ENCODE peak calls at places on chromosomes 16 and 17, in ten cellular contexts. One of them, this sample, is unnamed.

GRCh38 chr16:31202402-31203385 is at the start of gene PYCARD:
- DNase-seq in effector CD4-positive, alpha-beta T cell: no peak
- DNase-seq in WTC11: peak
- DNase-seq in NCI-H1092: no peak
- DNase-seq in AG04449: no peak
- DNase-seq in CD4-positive, CD25-positive, alpha-beta regulatory T cell: peak
- DNase-seq in natural killer cell: peak
- DNase-seq in HEK293T: no peak
- DNase-seq in activated gamma-delta T cell treated with Interleukin-2 at 50 U/mL for 16 hours: no peak
- DNase-seq in Calu3: peak
- DNase-seq in this sample: no peak

GRCh38 chr17:66578781-66579489 is 256.0 kb upstream of the CACNG5 start:
- DNase-seq in effector CD4-positive, alpha-beta T cell: no peak
- DNase-seq in WTC11: no peak
- DNase-seq in NCI-H1092: no peak
- DNase-seq in AG04449: no peak
- DNase-seq in CD4-positive, CD25-positive, alpha-beta regulatory T cell: no peak
- DNase-seq in natural killer cell: no peak
- DNase-seq in HEK293T: no peak
- DNase-seq in activated gamma-delta T cell treated with Interleukin-2 at 50 U/mL for 16 hours: no peak
- DNase-seq in Calu3: no peak
- DNase-seq in this sample: no peak

GRCh38 chr17:81961087-81961514 is at the start of gene NOTUM:
- DNase-seq in effector CD4-positive, alpha-beta T cell: no peak
- DNase-seq in WTC11: peak
- DNase-seq in NCI-H1092: no peak
- DNase-seq in AG04449: no peak
- DNase-seq in CD4-positive, CD25-positive, alpha-beta regulatory T cell: no peak
- DNase-seq in natural killer cell: no peak
- DNase-seq in HEK293T: peak
- DNase-seq in activated gamma-delta T cell treated with Interleukin-2 at 50 U/mL for 16 hours: no peak
- DNase-seq in Calu3: no peak
- DNase-seq in this sample: no peak

GRCh38 chr17:79085921-79086551 is 11.4 kb downstream of the ENGASE start:
- DNase-seq in effector CD4-positive, alpha-beta T cell: no peak
- DNase-seq in WTC11: no peak
- DNase-seq in NCI-H1092: no peak
- DNase-seq in AG04449: no peak
- DNase-seq in CD4-positive, CD25-positive, alpha-beta regulatory T cell: no peak
- DNase-seq in natural killer cell: no peak
- DNase-seq in HEK293T: no peak
- DNase-seq in activated gamma-delta T cell treated with Interleukin-2 at 50 U/mL for 16 hours: no peak
- DNase-seq in Calu3: no peak
- DNase-seq in this sample: no peak

GRCh38 chr17:29559640-29560039 is 7.2 kb downstream of the ABHD15 start:
- DNase-seq in effector CD4-positive, alpha-beta T cell: no peak
- DNase-seq in WTC11: no peak
- DNase-seq in NCI-H1092: no peak
- DNase-seq in AG04449: no peak
- DNase-seq in CD4-positive, CD25-positive, alpha-beta regulatory T cell: no peak
- DNase-seq in natural killer cell: no peak
- DNase-seq in HEK293T: no peak
- DNase-seq in activated gamma-delta T cell treated with Interleukin-2 at 50 U/mL for 16 hours: no peak
- DNase-seq in Calu3: no peak
- DNase-seq in this sample: no peak

GRCh38 chr17:933168-934083 is 46.1 kb downstream of the NXN start:
- DNase-seq in effector CD4-positive, alpha-beta T cell: no peak
- DNase-seq in WTC11: no peak
- DNase-seq in NCI-H1092: no peak
- DNase-seq in AG04449: peak
- DNase-seq in CD4-positive, CD25-positive, alpha-beta regulatory T cell: no peak
- DNase-seq in natural killer cell: no peak
- DNase-seq in HEK293T: peak
- DNase-seq in activated gamma-delta T cell treated with Interleukin-2 at 50 U/mL for 16 hours: no peak
- DNase-seq in Calu3: peak
- DNase-seq in this sample: peak

GRCh38 chr16:19520861-19521331 is 1.0 kb downstream of the GDE1 start:
- DNase-seq in effector CD4-positive, alpha-beta T cell: no peak
- DNase-seq in WTC11: no peak
- DNase-seq in NCI-H1092: no peak
- DNase-seq in AG04449: no peak
- DNase-seq in CD4-positive, CD25-positive, alpha-beta regulatory T cell: peak
- DNase-seq in natural killer cell: no peak
- DNase-seq in HEK293T: peak
- DNase-seq in activated gamma-delta T cell treated with Interleukin-2 at 50 U/mL for 16 hours: peak
- DNase-seq in Calu3: peak
- DNase-seq in this sample: no peak

GRCh38 chr17:68740555-68741447 is 139.6 kb upstream of the FAM20A start:
- DNase-seq in effector CD4-positive, alpha-beta T cell: no peak
- DNase-seq in WTC11: no peak
- DNase-seq in NCI-H1092: no peak
- DNase-seq in AG04449: no peak
- DNase-seq in CD4-positive, CD25-positive, alpha-beta regulatory T cell: no peak
- DNase-seq in natural killer cell: no peak
- DNase-seq in HEK293T: peak
- DNase-seq in activated gamma-delta T cell treated with Interleukin-2 at 50 U/mL for 16 hours: no peak
- DNase-seq in Calu3: peak
- DNase-seq in this sample: no peak

GRCh38 chr16:49986351-49987124 is 38.5 kb upstream of the CNEP1R1 start:
- DNase-seq in effector CD4-positive, alpha-beta T cell: no peak
- DNase-seq in WTC11: no peak
- DNase-seq in NCI-H1092: peak
- DNase-seq in AG04449: no peak
- DNase-seq in CD4-positive, CD25-positive, alpha-beta regulatory T cell: no peak
- DNase-seq in natural killer cell: no peak
- DNase-seq in HEK293T: no peak
- DNase-seq in activated gamma-delta T cell treated with Interleukin-2 at 50 U/mL for 16 hours: no peak
- DNase-seq in Calu3: peak
- DNase-seq in this sample: peak

GRCh38 chr17:16926591-16927451 is 45.1 kb downstream of the TNFRSF13B start:
- DNase-seq in effector CD4-positive, alpha-beta T cell: no peak
- DNase-seq in WTC11: peak
- DNase-seq in NCI-H1092: no peak
- DNase-seq in AG04449: no peak
- DNase-seq in CD4-positive, CD25-positive, alpha-beta regulatory T cell: no peak
- DNase-seq in natural killer cell: no peak
- DNase-seq in HEK293T: no peak
- DNase-seq in activated gamma-delta T cell treated with Interleukin-2 at 50 U/mL for 16 hours: no peak
- DNase-seq in Calu3: no peak
- DNase-seq in this sample: no peak

GRCh38 chr16:87790278-87791023 is 24.7 kb upstream of the KLHDC4 start:
- DNase-seq in effector CD4-positive, alpha-beta T cell: no peak
- DNase-seq in WTC11: no peak
- DNase-seq in NCI-H1092: peak
- DNase-seq in AG04449: no peak
- DNase-seq in CD4-positive, CD25-positive, alpha-beta regulatory T cell: no peak
- DNase-seq in natural killer cell: no peak
- DNase-seq in HEK293T: no peak
- DNase-seq in activated gamma-delta T cell treated with Interleukin-2 at 50 U/mL for 16 hours: no peak
- DNase-seq in Calu3: no peak
- DNase-seq in this sample: no peak

GRCh38 chr16:47853635-47854034 is 302.2 kb downstream of the ABCC12 start:
- DNase-seq in effector CD4-positive, alpha-beta T cell: no peak
- DNase-seq in WTC11: no peak
- DNase-seq in NCI-H1092: no peak
- DNase-seq in AG04449: no peak
- DNase-seq in CD4-positive, CD25-positive, alpha-beta regulatory T cell: no peak
- DNase-seq in natural killer cell: no peak
- DNase-seq in HEK293T: no peak
- DNase-seq in activated gamma-delta T cell treated with Interleukin-2 at 50 U/mL for 16 hours: no peak
- DNase-seq in Calu3: no peak
- DNase-seq in this sample: no peak

GRCh38 chr17:59234631-59235030 is 14.3 kb downstream of the GDPD1 start:
- DNase-seq in effector CD4-positive, alpha-beta T cell: no peak
- DNase-seq in WTC11: no peak
- DNase-seq in NCI-H1092: no peak
- DNase-seq in AG04449: no peak
- DNase-seq in CD4-positive, CD25-positive, alpha-beta regulatory T cell: no peak
- DNase-seq in natural killer cell: no peak
- DNase-seq in HEK293T: no peak
- DNase-seq in activated gamma-delta T cell treated with Interleukin-2 at 50 U/mL for 16 hours: no peak
- DNase-seq in Calu3: no peak
- DNase-seq in this sample: no peak

GRCh38 chr16:83933885-83934683 is 19.0 kb upstream of the OSGIN1 start:
- DNase-seq in effector CD4-positive, alpha-beta T cell: no peak
- DNase-seq in WTC11: no peak
- DNase-seq in NCI-H1092: no peak
- DNase-seq in AG04449: peak
- DNase-seq in CD4-positive, CD25-positive, alpha-beta regulatory T cell: no peak
- DNase-seq in natural killer cell: no peak
- DNase-seq in HEK293T: no peak
- DNase-seq in activated gamma-delta T cell treated with Interleukin-2 at 50 U/mL for 16 hours: no peak
- DNase-seq in Calu3: no peak
- DNase-seq in this sample: no peak

GRCh38 chr16:79751785-79752184 is 151.2 kb upstream of the MAF start:
- DNase-seq in effector CD4-positive, alpha-beta T cell: no peak
- DNase-seq in WTC11: no peak
- DNase-seq in NCI-H1092: no peak
- DNase-seq in AG04449: no peak
- DNase-seq in CD4-positive, CD25-positive, alpha-beta regulatory T cell: no peak
- DNase-seq in natural killer cell: no peak
- DNase-seq in HEK293T: no peak
- DNase-seq in activated gamma-delta T cell treated with Interleukin-2 at 50 U/mL for 16 hours: no peak
- DNase-seq in Calu3: no peak
- DNase-seq in this sample: no peak

GRCh38 chr16:83005653-83006160 is 378.9 kb downstream of the CDH13 start:
- DNase-seq in effector CD4-positive, alpha-beta T cell: no peak
- DNase-seq in WTC11: no peak
- DNase-seq in NCI-H1092: no peak
- DNase-seq in AG04449: no peak
- DNase-seq in CD4-positive, CD25-positive, alpha-beta regulatory T cell: no peak
- DNase-seq in natural killer cell: no peak
- DNase-seq in HEK293T: no peak
- DNase-seq in activated gamma-delta T cell treated with Interleukin-2 at 50 U/mL for 16 hours: no peak
- DNase-seq in Calu3: no peak
- DNase-seq in this sample: no peak

GRCh38 chr17:1414001-1414574 is 14.1 kb upstream of the YWHAE start:
- DNase-seq in effector CD4-positive, alpha-beta T cell: no peak
- DNase-seq in WTC11: no peak
- DNase-seq in NCI-H1092: no peak
- DNase-seq in AG04449: no peak
- DNase-seq in CD4-positive, CD25-positive, alpha-beta regulatory T cell: no peak
- DNase-seq in natural killer cell: no peak
- DNase-seq in HEK293T: no peak
- DNase-seq in activated gamma-delta T cell treated with Interleukin-2 at 50 U/mL for 16 hours: no peak
- DNase-seq in Calu3: no peak
- DNase-seq in this sample: no peak

GRCh38 chr17:37293770-37294169 is 82.0 kb upstream of the C17orf78 start:
- DNase-seq in effector CD4-positive, alpha-beta T cell: no peak
- DNase-seq in WTC11: no peak
- DNase-seq in NCI-H1092: no peak
- DNase-seq in AG04449: no peak
- DNase-seq in CD4-positive, CD25-positive, alpha-beta regulatory T cell: no peak
- DNase-seq in natural killer cell: no peak
- DNase-seq in HEK293T: no peak
- DNase-seq in activated gamma-delta T cell treated with Interleukin-2 at 50 U/mL for 16 hours: no peak
- DNase-seq in Calu3: no peak
- DNase-seq in this sample: no peak

GRCh38 chr16:82580293-82580900 is 46.4 kb upstream of the CDH13 start:
- DNase-seq in effector CD4-positive, alpha-beta T cell: no peak
- DNase-seq in WTC11: peak
- DNase-seq in NCI-H1092: peak
- DNase-seq in AG04449: no peak
- DNase-seq in CD4-positive, CD25-positive, alpha-beta regulatory T cell: no peak
- DNase-seq in natural killer cell: no peak
- DNase-seq in HEK293T: no peak
- DNase-seq in activated gamma-delta T cell treated with Interleukin-2 at 50 U/mL for 16 hours: no peak
- DNase-seq in Calu3: peak
- DNase-seq in this sample: no peak

GRCh38 chr17:45220079-45220478 is 1.6 kb upstream of the FMNL1 start:
- DNase-seq in effector CD4-positive, alpha-beta T cell: no peak
- DNase-seq in WTC11: no peak
- DNase-seq in NCI-H1092: no peak
- DNase-seq in AG04449: no peak
- DNase-seq in CD4-positive, CD25-positive, alpha-beta regulatory T cell: no peak
- DNase-seq in natural killer cell: no peak
- DNase-seq in HEK293T: no peak
- DNase-seq in activated gamma-delta T cell treated with Interleukin-2 at 50 U/mL for 16 hours: no peak
- DNase-seq in Calu3: no peak
- DNase-seq in this sample: no peak

GRCh38 chr16:66650707-66651473 is 45.7 kb downstream of the CMTM4 start:
- DNase-seq in effector CD4-positive, alpha-beta T cell: peak
- DNase-seq in WTC11: peak
- DNase-seq in NCI-H1092: peak
- DNase-seq in AG04449: peak
- DNase-seq in CD4-positive, CD25-positive, alpha-beta regulatory T cell: peak
- DNase-seq in natural killer cell: peak
- DNase-seq in HEK293T: peak
- DNase-seq in activated gamma-delta T cell treated with Interleukin-2 at 50 U/mL for 16 hours: peak
- DNase-seq in Calu3: peak
- DNase-seq in this sample: peak

GRCh38 chr16:70402916-70403659 is 35.8 kb downstream of the ST3GAL2 start:
- DNase-seq in effector CD4-positive, alpha-beta T cell: no peak
- DNase-seq in WTC11: no peak
- DNase-seq in NCI-H1092: no peak
- DNase-seq in AG04449: no peak
- DNase-seq in CD4-positive, CD25-positive, alpha-beta regulatory T cell: no peak
- DNase-seq in natural killer cell: no peak
- DNase-seq in HEK293T: no peak
- DNase-seq in activated gamma-delta T cell treated with Interleukin-2 at 50 U/mL for 16 hours: no peak
- DNase-seq in Calu3: no peak
- DNase-seq in this sample: no peak

GRCh38 chr16:79286646-79287423 is 313.7 kb downstream of the MAF start:
- DNase-seq in effector CD4-positive, alpha-beta T cell: no peak
- DNase-seq in WTC11: peak
- DNase-seq in NCI-H1092: peak
- DNase-seq in AG04449: no peak
- DNase-seq in CD4-positive, CD25-positive, alpha-beta regulatory T cell: peak
- DNase-seq in natural killer cell: no peak
- DNase-seq in HEK293T: no peak
- DNase-seq in activated gamma-delta T cell treated with Interleukin-2 at 50 U/mL for 16 hours: no peak
- DNase-seq in Calu3: no peak
- DNase-seq in this sample: no peak

GRCh38 chr17:68053237-68054030 is 17.9 kb downstream of the KPNA2 start:
- DNase-seq in effector CD4-positive, alpha-beta T cell: no peak
- DNase-seq in WTC11: no peak
- DNase-seq in NCI-H1092: no peak
- DNase-seq in AG04449: no peak
- DNase-seq in CD4-positive, CD25-positive, alpha-beta regulatory T cell: no peak
- DNase-seq in natural killer cell: no peak
- DNase-seq in HEK293T: no peak
- DNase-seq in activated gamma-delta T cell treated with Interleukin-2 at 50 U/mL for 16 hours: no peak
- DNase-seq in Calu3: no peak
- DNase-seq in this sample: peak

GRCh38 chr17:9370464-9370863 is 205.2 kb downstream of the STX8 start:
- DNase-seq in effector CD4-positive, alpha-beta T cell: no peak
- DNase-seq in WTC11: no peak
- DNase-seq in NCI-H1092: no peak
- DNase-seq in AG04449: no peak
- DNase-seq in CD4-positive, CD25-positive, alpha-beta regulatory T cell: no peak
- DNase-seq in natural killer cell: no peak
- DNase-seq in HEK293T: no peak
- DNase-seq in activated gamma-delta T cell treated with Interleukin-2 at 50 U/mL for 16 hours: no peak
- DNase-seq in Calu3: no peak
- DNase-seq in this sample: no peak

GRCh38 chr17:15263206-15263579 is 1.9 kb downstream of the PMP22 start:
- DNase-seq in effector CD4-positive, alpha-beta T cell: no peak
- DNase-seq in WTC11: peak
- DNase-seq in NCI-H1092: no peak
- DNase-seq in AG04449: no peak
- DNase-seq in CD4-positive, CD25-positive, alpha-beta regulatory T cell: no peak
- DNase-seq in natural killer cell: no peak
- DNase-seq in HEK293T: peak
- DNase-seq in activated gamma-delta T cell treated with Interleukin-2 at 50 U/mL for 16 hours: no peak
- DNase-seq in Calu3: peak
- DNase-seq in this sample: peak

GRCh38 chr17:60345233-60345632 is 46.7 kb downstream of the USP32 start:
- DNase-seq in effector CD4-positive, alpha-beta T cell: no peak
- DNase-seq in WTC11: no peak
- DNase-seq in NCI-H1092: no peak
- DNase-seq in AG04449: no peak
- DNase-seq in CD4-positive, CD25-positive, alpha-beta regulatory T cell: no peak
- DNase-seq in natural killer cell: no peak
- DNase-seq in HEK293T: peak
- DNase-seq in activated gamma-delta T cell treated with Interleukin-2 at 50 U/mL for 16 hours: no peak
- DNase-seq in Calu3: no peak
- DNase-seq in this sample: no peak

GRCh38 chr17:21285164-21286065 is 904 bp downstream of the MAP2K3 start:
- DNase-seq in effector CD4-positive, alpha-beta T cell: no peak
- DNase-seq in WTC11: no peak
- DNase-seq in NCI-H1092: no peak
- DNase-seq in AG04449: no peak
- DNase-seq in CD4-positive, CD25-positive, alpha-beta regulatory T cell: peak
- DNase-seq in natural killer cell: no peak
- DNase-seq in HEK293T: no peak
- DNase-seq in activated gamma-delta T cell treated with Interleukin-2 at 50 U/mL for 16 hours: no peak
- DNase-seq in Calu3: no peak
- DNase-seq in this sample: no peak